ENCODE peak calls at places on chromosomes 16 and 17, in five cellular contexts. G is NCI-H1105, E is lower leg skin, K is HCEC 1CT, H is H9. P is an unnamed sample.

GRCh38 chr17:35313875-35314409 is 59.5 kb downstream of the SLFN11 start:
- DNase-seq in G (no peak), E (peak), K (no peak), H (peak), P (no peak)

GRCh38 chr17:82424001-82424862 is 5.8 kb upstream of the OGFOD3 start:
- DNase-seq in G (no peak), E (no peak), K (peak), H (peak), P (no peak)

GRCh38 chr16:27401768-27402568 is at the start of gene IL21R:
- DNase-seq in G (peak), E (no peak), K (no peak), H (no peak), P (no peak)

GRCh38 chr16:14151256-14152030 is 80.3 kb downstream of the MRTFB start:
- DNase-seq in G (no peak), E (no peak), K (no peak), H (no peak), P (no peak)

GRCh38 chr16:10386517-10387377 is 886 bp downstream of the ATF7IP2 start:
- DNase-seq in G (no peak), E (no peak), K (no peak), H (no peak), P (no peak)

GRCh38 chr17:37317867-37318266 is 57.9 kb upstream of the C17orf78 start:
- DNase-seq in G (no peak), E (no peak), K (no peak), H (no peak), P (no peak)

GRCh38 chr16:57039148-57039812 is 49.9 kb downstream of the NLRC5 start:
- DNase-seq in G (no peak), E (no peak), K (peak), H (no peak), P (no peak)

GRCh38 chr17:82021728-82022309 is 859 bp downstream of the CENPX start:
- DNase-seq in G (no peak), E (no peak), K (no peak), H (no peak), P (no peak)

GRCh38 chr17:67689534-67690177 is 28.1 kb upstream of the NOL11 start:
- DNase-seq in G (peak), E (peak), K (peak), H (no peak), P (peak)

GRCh38 chr16:43294-43693 is 10.1 kb downstream of the POLR3K start:
- DNase-seq in G (no peak), E (no peak), K (no peak), H (no peak), P (no peak)

GRCh38 chr17:60583008-60583407 is 17.0 kb upstream of the PPM1D start:
- DNase-seq in G (no peak), E (no peak), K (no peak), H (no peak), P (no peak)

GRCh38 chr16:89796104-89796503 is 20.3 kb downstream of the FANCA start:
- DNase-seq in G (no peak), E (no peak), K (no peak), H (no peak), P (no peak)

GRCh38 chr17:64787921-64788271 is 125.8 kb upstream of the SMURF2 start:
- DNase-seq in G (no peak), E (no peak), K (no peak), H (no peak), P (no peak)

GRCh38 chr16:53123753-53124152 is 69.0 kb downstream of the CHD9 start:
- DNase-seq in G (no peak), E (no peak), K (peak), H (no peak), P (no peak)

GRCh38 chr17:193426-193810 is 12.0 kb upstream of the DOC2B start:
- DNase-seq in G (no peak), E (no peak), K (no peak), H (no peak), P (no peak)

GRCh38 chr16:51756447-51757123 is 605.5 kb upstream of the SALL1 start:
- DNase-seq in G (no peak), E (no peak), K (no peak), H (no peak), P (no peak)

GRCh38 chr17:28018439-28019070 is 23.9 kb upstream of the NLK start:
- DNase-seq in G (no peak), E (no peak), K (peak), H (no peak), P (no peak)

GRCh38 chr16:21713549-21714368 is 50.0 kb downstream of the OTOA start:
- DNase-seq in G (no peak), E (no peak), K (peak), H (no peak), P (no peak)

GRCh38 chr17:57875109-57876022 is 25.5 kb upstream of the MRPS23 start:
- DNase-seq in G (peak), E (no peak), K (peak), H (peak), P (no peak)

GRCh38 chr17:62931101-62931500 is 34.9 kb upstream of the TANC2 start:
- DNase-seq in G (no peak), E (no peak), K (peak), H (no peak), P (no peak)

P was measured in NCI-H187 treated with DMSO at 0.1 percent for 48 hours.